ENCODE peak calls at places on chromosomes 11 and 22, in eight cellular contexts. N is lower lobe of right lung, P is BE2C, U is aorta, I is sigmoid colon, C is PC-9, X is H9, D is endothelial cell of umbilical vein. G is an unnamed sample. For H3K27me3 and H3K4me1, the result is how much of the 10 kb centered on the place peaks cover.

GRCh38 chr11:93468286-93468685 is 74.9 kb downstream of the SMCO4 start:
- DNase-seq in N (no peak), P (no peak), U (no peak), I (no peak), C (no peak), X (no peak), D (no peak), G (no peak)

GRCh38 chr11:106482920-106483761 is 405.7 kb downstream of the AASDHPPT start:
- DNase-seq in N (no peak), P (peak), U (no peak), I (no peak), C (no peak), X (no peak), D (peak), G (no peak)

GRCh38 chr11:126132319-126132718 is 69.7 kb upstream of the CDON start:
- DNase-seq in N (peak), P (no peak), U (peak), I (peak), C (peak), X (no peak), D (no peak), G (peak)

GRCh38 chr11:3109921-3110706 is 52.9 kb upstream of the CARS1 start:
- DNase-seq in N (peak), P (peak), U (peak), I (peak), C (peak), X (peak), D (peak), G (peak)

GRCh38 chr11:81658722-81659121 is 1074.9 kb downstream of the FAM181B start:
- DNase-seq in N (no peak), P (peak), U (no peak), I (no peak), C (no peak), X (peak), D (no peak), G (no peak)

GRCh38 chr11:10373340-10373739 is 68.5 kb downstream of the ADM start:
- DNase-seq in N (no peak), P (peak), U (no peak), I (no peak), C (no peak), X (no peak), D (no peak), G (no peak)

GRCh38 chr22:35311551-35311999 is 11.9 kb downstream of the TOM1 start:
- DNase-seq in N (no peak), P (no peak), U (no peak), I (no peak), C (no peak), X (no peak), D (no peak), G (no peak)

GRCh38 chr11:73872746-73873412 is 3.8 kb downstream of the COA4 start:
- DNase-seq in N (no peak), P (no peak), U (no peak), I (no peak), C (no peak), X (no peak), D (no peak), G (no peak)

GRCh38 chr11:10492084-10492483 is 37.0 kb downstream of the AMPD3 start:
- DNase-seq in N (no peak), P (no peak), U (no peak), I (no peak), C (no peak), X (no peak), D (no peak), G (no peak)

GRCh38 chr11:96013459-96014213 is 89.7 kb upstream of the MTMR2 start:
- DNase-seq in N (no peak), P (peak), U (no peak), I (peak), C (no peak), X (peak), D (no peak), G (no peak)

GRCh38 chr22:35961480-35961902 is 67.1 kb downstream of the RBFOX2 start:
- DNase-seq in N (no peak), P (peak), U (peak), I (peak), C (no peak), X (peak), D (peak), G (peak)

GRCh38 chr22:41311487-41311886 is 10.2 kb downstream of the ZC3H7B start:
- DNase-seq in N (no peak), P (no peak), U (no peak), I (no peak), C (no peak), X (no peak), D (no peak), G (peak)

GRCh38 chr22:31102441-31103081 is 4.8 kb downstream of the SELENOM start:
- DNase-seq in N (no peak), P (no peak), U (peak), I (peak), C (peak), X (no peak), D (peak), G (peak)

GRCh38 chr11:875203-875602 is 32.6 kb downstream of the TSPAN4 start:
- DNase-seq in N (no peak), P (no peak), U (no peak), I (no peak), C (no peak), X (no peak), D (no peak), G (no peak)

GRCh38 chr22:33576205-33576604 is 344.1 kb downstream of the LARGE1 start:
- DNase-seq in N (no peak), P (no peak), U (no peak), I (no peak), C (no peak), X (no peak), D (no peak), G (no peak)

GRCh38 chr22:37552560-37553163 is 7.6 kb upstream of the CDC42EP1 start:
- DNase-seq in N (no peak), P (peak), U (peak), I (no peak), C (no peak), X (peak), D (no peak), G (peak)

GRCh38 chr11:65014146-65014960 is at the start of gene ARL2:
- DNase-seq in N (no peak), P (no peak), U (no peak), I (no peak), C (peak), X (peak), D (no peak), G (no peak)

GRCh38 chr11:60377737-60378136 is 595 bp upstream of the MS4A7 start:
- DNase-seq in N (peak), P (no peak), U (peak), I (peak), C (no peak), X (no peak), D (no peak), G (peak)

GRCh38 chr11:117704416-117705150 is 92.4 kb downstream of the DSCAML1 start:
- DNase-seq in N (no peak), P (peak), U (no peak), I (no peak), C (no peak), X (no peak), D (no peak), G (no peak)
- H3K27me3 ChIP-seq in N (under half), P (under half), U (under half), I (under half), C (half or more), X (under half), D (under half), G (under half)

DNA sequence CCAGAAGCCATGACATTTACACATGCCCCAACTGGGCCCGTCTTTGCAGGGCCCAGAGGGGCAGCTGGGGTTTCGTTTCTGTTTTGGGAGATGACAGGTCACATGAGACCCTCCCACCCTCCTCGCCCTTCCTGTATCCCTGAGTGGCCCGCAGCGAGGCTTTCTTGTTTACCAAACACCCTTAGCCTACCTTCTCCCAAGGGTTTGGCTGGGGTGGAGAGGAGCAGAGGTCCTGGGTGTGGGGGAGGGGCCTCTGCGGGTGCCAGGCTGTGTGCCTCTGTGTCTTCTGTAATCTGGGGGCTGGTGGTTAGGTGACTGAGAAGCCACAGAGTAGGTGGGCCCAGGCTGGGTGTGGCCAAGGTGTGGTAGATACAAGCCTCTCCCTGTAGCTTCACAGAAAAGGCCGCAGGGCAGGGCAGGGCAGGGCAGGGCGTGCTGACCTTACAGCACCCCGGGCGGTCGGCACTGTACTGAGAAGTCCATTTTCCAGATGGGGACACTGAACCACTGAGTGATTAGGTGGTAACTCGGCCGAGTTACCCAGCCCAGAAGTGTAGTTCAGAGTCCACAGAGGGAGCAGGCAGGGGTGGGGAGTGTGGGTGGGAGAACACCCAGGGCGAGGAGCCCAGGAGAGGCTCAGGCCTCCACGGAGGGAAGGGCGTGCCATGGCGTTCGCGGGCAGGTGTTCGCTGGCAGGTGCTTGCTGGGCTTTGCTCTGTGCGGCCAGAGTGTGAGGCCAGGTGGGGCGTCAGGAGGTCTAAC is 8.7 kb downstream of the PRR5 start:
- DNase-seq in N (no peak), P (peak), U (no peak), I (no peak), C (peak), X (no peak), D (no peak), G (no peak)
- H3K4me1 ChIP-seq in N (under half), P (under half), U (under half), I (under half), C (under half), X (under half), D (under half), G (under half)

GRCh38 chr22:50143096-50143495 is 27.4 kb upstream of the PANX2 start:
- DNase-seq in N (no peak), P (no peak), U (no peak), I (no peak), C (no peak), X (no peak), D (no peak), G (no peak)
- H3K27me3 ChIP-seq in N (under half), P (under half), U (under half), I (under half), C (under half), X (under half), D (under half), G (under half)

DNA sequence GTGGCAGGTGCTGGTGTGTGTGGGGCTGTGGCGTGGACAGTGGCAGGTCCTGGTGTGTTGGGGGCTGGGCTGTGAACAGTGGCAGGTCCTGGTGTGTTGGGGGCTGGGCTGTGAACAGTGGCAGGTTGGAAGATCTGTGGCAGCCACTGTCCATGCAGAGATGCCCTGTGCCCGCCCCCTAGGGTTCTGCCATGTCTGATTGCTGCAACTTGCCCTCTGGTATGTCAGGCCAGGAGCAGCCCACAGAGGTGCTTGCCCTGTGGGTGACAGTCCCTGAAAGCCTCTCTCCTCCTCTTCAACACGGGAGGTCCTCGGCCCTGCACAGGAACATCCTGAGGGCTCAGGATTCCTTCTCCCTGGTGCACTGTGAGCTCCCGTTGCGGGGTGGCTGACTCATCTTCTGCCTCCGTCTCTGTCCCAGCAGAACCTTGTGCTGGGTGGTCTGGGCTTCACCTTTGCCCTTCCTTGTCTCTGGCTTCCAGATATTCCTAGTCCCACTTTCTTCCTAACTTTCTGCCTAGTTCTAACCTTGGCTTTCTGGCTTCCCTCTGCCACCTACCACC is 13.5 kb downstream of the OPCML start:
- DNase-seq in N (no peak), P (no peak), U (no peak), I (no peak), C (no peak), X (no peak), D (no peak), G (no peak)
- H3K4me1 ChIP-seq in N (under half), P (under half), U (under half), I (under half), C (under half), X (under half), D (under half), G (under half)

DNA sequence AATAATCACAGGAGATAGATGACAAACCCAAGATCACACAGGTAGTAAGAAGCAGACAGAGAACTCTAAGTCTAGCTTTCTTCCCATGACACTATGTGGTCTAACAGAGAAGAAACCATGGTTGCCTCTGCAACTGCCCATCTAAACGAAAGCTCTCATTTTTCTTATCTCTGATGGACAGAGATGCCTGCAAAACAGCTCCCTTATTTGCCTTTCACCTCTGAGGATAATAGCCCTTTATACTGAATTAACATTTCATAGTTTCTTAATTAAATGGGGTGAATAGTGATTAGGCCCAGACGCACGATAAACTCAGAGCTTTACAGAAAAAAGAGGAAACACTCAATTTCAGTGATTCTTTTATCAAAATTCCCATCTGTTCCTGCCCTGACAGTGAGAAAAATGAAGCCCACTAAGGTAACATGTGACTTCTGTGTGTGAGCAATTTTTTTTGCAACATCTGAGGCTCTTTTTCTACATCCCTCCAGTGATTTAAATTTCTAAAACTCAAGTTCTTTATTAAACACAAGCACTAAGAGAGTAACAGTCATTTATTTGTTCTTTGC is 24.6 kb downstream of the OR2AG2 start:
- DNase-seq in N (no peak), P (no peak), U (no peak), I (no peak), C (no peak), X (no peak), D (peak), G (no peak)
- H3K27me3 ChIP-seq in N (under half), P (under half), U (under half), I (under half), C (under half), X (under half), D (under half), G (under half)

DNA sequence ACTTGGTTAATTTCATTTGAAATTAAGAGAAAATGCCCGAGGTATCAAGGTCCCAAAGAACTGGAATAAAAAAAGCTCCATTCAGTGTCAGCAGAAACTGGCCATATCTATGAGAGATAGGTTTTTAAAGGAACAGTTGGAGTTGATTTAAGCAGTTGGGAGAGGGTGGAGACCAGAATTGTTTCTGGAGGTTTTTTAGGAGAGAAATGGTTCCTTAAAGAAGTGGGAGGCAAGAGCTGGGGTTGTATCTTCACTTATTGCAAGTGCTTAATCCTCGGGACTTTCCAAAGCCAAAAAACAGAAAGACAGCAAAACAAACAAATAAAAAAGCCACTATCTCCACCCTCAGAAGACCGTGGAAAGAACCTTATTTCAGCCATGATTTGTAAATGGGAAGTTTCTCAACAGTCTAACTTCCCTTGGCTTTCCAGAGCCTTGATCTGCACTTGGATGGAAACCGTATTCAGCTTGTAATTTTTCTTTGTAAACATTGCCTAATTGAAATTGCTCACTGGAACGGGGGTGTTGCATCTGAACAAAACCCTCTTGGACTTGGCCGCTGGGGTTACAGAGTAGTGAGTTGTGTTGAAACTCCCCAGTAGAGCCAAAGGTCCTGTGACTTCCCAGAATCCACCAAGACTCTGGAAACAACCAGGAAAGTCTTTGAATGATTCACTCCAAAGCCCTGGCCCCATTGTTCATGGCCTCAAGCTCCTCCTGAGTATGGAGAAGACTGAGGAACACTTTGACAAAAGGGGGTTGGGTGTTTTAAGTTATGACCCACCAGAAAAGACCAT is 115.6 kb downstream of the SLC1A2 start:
- DNase-seq in N (peak), P (no peak), U (peak), I (peak), C (no peak), X (no peak), D (no peak), G (peak)
- H3K4me1 ChIP-seq in N (under half), P (under half), U (under half), I (under half), C (under half), X (under half), D (under half), G (under half)

DNA sequence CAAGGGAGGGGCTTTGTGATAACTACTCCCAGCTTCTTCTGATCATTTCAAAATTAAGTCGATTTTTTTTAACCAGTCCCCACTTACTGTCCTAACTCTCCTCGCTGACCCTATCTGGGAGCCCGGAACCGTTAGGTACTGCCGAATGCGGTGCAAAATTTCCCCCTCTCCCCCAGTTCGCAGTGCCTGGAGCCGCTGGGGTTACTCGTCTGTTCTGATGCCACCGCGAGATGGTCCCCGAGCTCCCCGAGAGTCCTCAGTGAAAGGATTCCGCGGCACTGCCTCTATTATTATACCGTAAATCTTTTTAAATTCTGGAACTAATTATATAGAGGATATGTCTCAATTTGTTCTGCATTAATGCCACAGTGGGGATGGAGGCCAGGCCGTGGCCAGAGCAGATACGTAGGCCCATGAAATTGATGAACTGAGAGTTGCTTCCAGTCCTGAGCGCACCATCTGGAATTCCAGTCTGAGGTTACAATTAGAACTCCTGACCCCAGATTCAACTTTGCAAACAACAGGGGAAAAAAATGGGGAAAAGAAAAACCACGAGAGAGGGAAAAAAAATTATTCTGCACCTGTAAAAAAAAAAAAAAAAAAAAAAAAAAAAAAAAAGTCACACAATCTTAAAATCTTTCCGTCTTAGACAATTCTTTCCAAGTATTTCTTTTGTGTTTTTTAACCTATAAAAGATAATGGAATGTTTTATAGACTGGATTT is 4.3 kb upstream of the WT1 start:
- DNase-seq in N (no peak), P (no peak), U (no peak), I (no peak), C (no peak), X (no peak), D (no peak), G (no peak)
- H3K27me3 ChIP-seq in N (half or more), P (under half), U (under half), I (under half), C (under half), X (half or more), D (half or more), G (under half)

DNA sequence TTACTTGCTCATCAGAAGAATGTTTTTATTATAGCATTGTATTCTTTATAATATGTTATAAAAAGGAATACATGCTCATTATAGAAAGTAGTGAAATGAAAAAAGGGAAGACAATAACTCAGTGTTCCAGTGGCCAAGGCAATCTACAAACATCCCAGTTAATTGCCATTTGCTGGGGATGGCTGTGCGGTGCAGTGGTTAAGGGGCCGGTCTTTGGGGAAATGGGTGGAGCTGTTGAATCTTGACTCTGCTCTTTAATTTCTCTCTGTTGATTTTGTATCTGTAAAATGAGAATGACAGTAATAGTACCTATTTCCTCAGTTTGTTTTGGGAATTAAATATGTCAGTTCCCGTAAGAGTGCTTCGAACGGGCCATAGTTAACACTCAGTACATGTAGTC is 212.7 kb upstream of the TBCEL start:
- DNase-seq in N (no peak), P (no peak), U (no peak), I (no peak), C (no peak), X (no peak), D (no peak), G (no peak)
- H3K4me1 ChIP-seq in N (under half), P (under half), U (under half), I (under half), C (under half), X (under half), D (under half), G (under half)

DNA sequence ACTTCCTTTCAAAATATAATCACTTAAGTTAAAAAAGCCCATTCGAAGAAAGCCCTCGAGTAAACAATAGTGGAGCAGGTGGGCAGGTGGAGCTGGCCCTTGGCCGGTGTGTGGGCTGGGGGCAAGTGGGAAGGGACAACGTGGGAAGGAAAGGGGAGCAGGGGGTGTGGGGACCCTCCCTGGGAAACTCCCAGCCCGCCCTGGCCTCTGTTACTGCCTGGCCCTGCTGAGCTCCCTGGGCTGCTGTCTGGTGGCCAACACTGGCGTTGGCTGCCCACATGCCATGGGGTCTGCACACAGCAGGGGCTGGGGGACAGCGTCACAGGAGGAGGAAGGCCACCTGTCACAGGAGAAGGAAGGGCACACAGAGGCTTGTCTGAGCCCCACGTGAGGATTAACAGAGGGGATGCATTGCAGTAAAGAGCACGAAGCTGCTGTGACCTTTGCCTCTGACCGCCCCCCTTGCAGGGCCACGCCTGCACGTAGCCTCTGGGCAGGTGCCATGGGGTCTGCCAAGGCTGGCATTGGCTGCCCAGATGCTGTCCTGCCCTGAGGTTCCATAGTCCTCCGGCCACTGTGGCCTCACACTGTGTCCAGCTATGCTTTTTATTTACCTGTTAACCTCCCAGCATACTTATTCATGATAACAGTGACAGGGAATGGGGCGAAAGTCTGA is 36.2 kb upstream of the CCDC188 start:
- DNase-seq in N (no peak), P (no peak), U (no peak), I (no peak), C (no peak), X (no peak), D (no peak), G (no peak)
- H3K27me3 ChIP-seq in N (under half), P (under half), U (under half), I (under half), C (under half), X (under half), D (under half), G (under half)